ENCODE peak calls at places on chromosomes 16 and 17, in seven cellular contexts. F, G, C, Z, D, E and B are unnamed samples.

GRCh38 chr17:36188891-36189306 is 7.7 kb downstream of the CCL3L1 start:
- DNase-seq in E (no peak), C (no peak), D (no peak), Z (no peak), F (no peak), G (no peak), B (peak)

GRCh38 chr16:72072514-72073342 is 9.7 kb downstream of the HPR start:
- DNase-seq in D (no peak), F (no peak), Z (no peak), G (no peak), C (peak), E (no peak), B (no peak)

GRCh38 chr17:79810138-79811027 is 13.5 kb upstream of the CBX8 start:
- DNase-seq in F (peak), D (peak), E (no peak), G (peak), C (peak), Z (peak), B (peak)

GRCh38 chr17:697682-698081 is 17.0 kb downstream of the VPS53 start:
- DNase-seq in C (no peak), G (no peak), E (no peak), F (no peak), D (no peak), Z (no peak), B (no peak)

GRCh38 chr16:89002851-89003830 is 26.1 kb upstream of the CBFA2T3 start:
- DNase-seq in Z (peak), F (no peak), E (no peak), C (no peak), G (no peak), D (no peak), B (no peak)

GRCh38 chr16:77117687-77118086 is 73.3 kb upstream of the MON1B start:
- DNase-seq in F (peak), C (peak), E (no peak), G (no peak), D (no peak), Z (no peak), B (no peak)

GRCh38 chr17:82825540-82826124 is 14.2 kb downstream of the ZNF750 start:
- DNase-seq in F (no peak), G (no peak), C (no peak), Z (no peak), E (no peak), D (no peak), B (no peak)

GRCh38 chr17:18038149-18038850 is 668 bp downstream of the ATPAF2 start:
- DNase-seq in G (no peak), D (no peak), Z (no peak), C (no peak), F (peak), E (no peak), B (no peak)

GRCh38 chr16:88951501-88951900 is 25.5 kb downstream of the CBFA2T3 start:
- DNase-seq in F (no peak), D (no peak), G (no peak), Z (no peak), C (no peak), E (no peak), B (no peak)

GRCh38 chr17:78697122-78697845 is 84.8 kb downstream of the CYTH1 start:
- DNase-seq in D (no peak), G (no peak), E (no peak), C (no peak), F (no peak), Z (no peak), B (no peak)

GRCh38 chr16:2467301-2468141 is 3.6 kb upstream of the NTN3 start:
- DNase-seq in Z (peak), F (peak), E (peak), D (no peak), C (peak), G (peak), B (no peak)
- H3K27ac ChIP-seq in Z (no peak), F (no peak), E (no peak), D (no peak), C (no peak), G (no peak), B (no peak)

GRCh38 chr16:57802635-57803412 is 533 bp upstream of the KIFC3 start:
- DNase-seq in Z (no peak), D (no peak), E (no peak), C (no peak), F (peak), G (no peak), B (no peak)
- H3K27ac ChIP-seq in Z (peak), D (no peak), E (peak), C (peak), F (peak), G (no peak), B (no peak)

DNA sequence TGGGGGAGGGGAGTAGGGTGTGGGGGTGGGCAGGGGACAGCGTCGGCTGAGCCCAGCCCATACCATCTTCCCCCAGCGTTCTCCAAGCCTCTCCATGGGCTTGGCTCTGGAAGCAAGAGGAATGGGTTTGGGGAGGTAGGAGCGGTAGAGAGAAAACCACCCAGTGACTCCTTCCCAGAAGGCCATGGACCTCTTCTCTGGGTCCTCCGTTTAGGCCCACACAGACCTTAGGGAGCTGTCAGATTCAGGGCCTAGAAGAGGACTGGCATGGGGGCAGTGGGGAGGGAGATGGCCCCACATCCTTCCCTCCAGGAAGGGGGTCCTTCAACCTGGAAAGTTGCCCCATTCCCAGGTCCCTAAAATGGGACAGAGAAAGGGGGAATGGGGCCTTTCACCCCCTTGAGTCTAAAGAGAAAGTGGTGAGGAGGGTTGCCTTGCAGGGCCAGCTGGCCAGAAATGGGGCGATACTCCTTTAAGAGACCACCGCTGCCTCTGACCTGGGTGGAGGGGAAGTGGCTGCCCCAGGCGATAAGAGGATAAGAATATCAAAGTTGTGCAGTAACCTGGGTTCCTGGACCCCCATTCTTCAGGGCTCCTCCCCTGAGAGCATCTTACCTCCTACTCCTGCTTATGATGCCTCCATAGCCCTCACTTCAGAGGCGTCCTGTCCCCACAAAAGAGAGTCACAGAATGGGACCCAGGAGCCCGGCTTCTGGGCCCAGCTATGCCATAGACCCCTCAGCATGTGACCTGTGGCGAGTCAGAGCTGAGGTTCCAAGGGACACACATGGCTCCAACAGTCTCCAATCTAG is 5.0 kb upstream of the TSPOAP1 start:
- DNase-seq in G (no peak), D (no peak), F (no peak), E (peak), Z (peak), C (no peak), B (no peak)
- H3K27ac ChIP-seq in G (no peak), D (peak), F (no peak), E (peak), Z (no peak), C (no peak), B (peak)

GRCh38 chr17:45821147-45821546 is 23.5 kb upstream of the SPPL2C start:
- DNase-seq in E (no peak), G (no peak), D (no peak), F (no peak), C (no peak), Z (peak), B (no peak)
- H3K27ac ChIP-seq in E (no peak), G (no peak), D (no peak), F (no peak), C (no peak), Z (no peak), B (no peak)

GRCh38 chr17:76139801-76140660 is 1.0 kb downstream of the FOXJ1 start:
- DNase-seq in F (no peak), Z (peak), G (peak), E (peak), C (no peak), D (peak), B (no peak)

GRCh38 chr17:76139261-76139752 is 1.7 kb downstream of the FOXJ1 start:
- DNase-seq in D (no peak), F (no peak), Z (no peak), E (no peak), C (no peak), G (peak), B (no peak)

GRCh38 chr17:76142044-76143041 is 1.3 kb upstream of the FOXJ1 start:
- DNase-seq in D (no peak), Z (peak), E (peak), F (no peak), C (no peak), G (peak), B (no peak)

GRCh38 chr17:76140661-76141211 is 309 bp downstream of the FOXJ1 start:
- DNase-seq in C (no peak), E (no peak), Z (no peak), D (no peak), G (no peak), F (no peak), B (no peak)

GRCh38 chr17:76141212-76142043 is at the start of gene FOXJ1:
- DNase-seq in C (peak), F (peak), E (peak), D (peak), Z (peak), G (peak), B (peak)
- H3K27ac ChIP-seq in C (no peak), F (no peak), E (no peak), D (no peak), Z (no peak), G (no peak), B (no peak)

GRCh38 chr17:81368623-81369022 is 26.6 kb upstream of the BAHCC1 start:
- DNase-seq in D (no peak), C (no peak), Z (no peak), F (no peak), E (no peak), G (no peak), B (no peak)

GRCh38 chr17:81374890-81375289 is 20.4 kb upstream of the BAHCC1 start:
- DNase-seq in D (no peak), Z (no peak), G (no peak), C (no peak), F (no peak), E (no peak), B (no peak)

GRCh38 chr17:81373536-81374160 is 21.6 kb upstream of the BAHCC1 start:
- DNase-seq in G (no peak), F (no peak), D (no peak), Z (no peak), E (no peak), C (no peak), B (no peak)

GRCh38 chr17:81370304-81370703 is 25.0 kb upstream of the BAHCC1 start:
- DNase-seq in Z (no peak), F (no peak), D (no peak), C (no peak), G (no peak), E (no peak), B (no peak)

GRCh38 chr17:81371910-81372760 is 23.1 kb upstream of the BAHCC1 start:
- DNase-seq in C (peak), D (no peak), Z (peak), F (no peak), E (no peak), G (peak), B (no peak)
- H3K27ac ChIP-seq in C (no peak), D (no peak), Z (no peak), F (no peak), E (no peak), G (no peak), B (no peak)

DNA sequence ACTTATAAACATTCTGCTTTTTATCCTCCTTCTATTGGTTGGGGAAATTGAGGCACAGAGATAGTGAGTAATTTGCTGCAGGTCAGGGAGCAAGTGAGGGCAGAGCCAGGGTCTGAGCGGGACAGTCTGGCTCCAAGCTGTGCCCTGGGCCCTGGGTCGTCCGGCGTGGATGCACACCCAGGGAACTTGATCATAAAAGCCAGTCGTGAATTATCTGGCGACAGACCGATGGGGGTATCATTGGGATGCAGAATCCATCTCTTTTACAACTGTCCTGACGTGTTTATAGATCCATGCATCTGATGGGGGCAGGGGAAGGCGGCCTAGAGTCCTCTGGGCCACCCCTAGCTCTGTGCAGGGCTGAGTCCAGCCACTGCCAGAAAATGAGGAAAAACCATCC is 332.9 kb downstream of the C16orf95 start:
- DNase-seq in Z (peak), E (no peak), C (no peak), F (no peak), G (peak), D (no peak), B (no peak)
- H3K27ac ChIP-seq in Z (no peak), E (no peak), C (peak), F (no peak), G (no peak), D (no peak), B (no peak)

GRCh38 chr16:3854740-3855139 is 25.8 kb downstream of the CREBBP start:
- DNase-seq in F (no peak), C (no peak), E (no peak), D (no peak), Z (no peak), G (no peak), B (peak)
- H3K27ac ChIP-seq in F (no peak), C (no peak), E (no peak), D (no peak), Z (no peak), G (no peak), B (peak)

DNA sequence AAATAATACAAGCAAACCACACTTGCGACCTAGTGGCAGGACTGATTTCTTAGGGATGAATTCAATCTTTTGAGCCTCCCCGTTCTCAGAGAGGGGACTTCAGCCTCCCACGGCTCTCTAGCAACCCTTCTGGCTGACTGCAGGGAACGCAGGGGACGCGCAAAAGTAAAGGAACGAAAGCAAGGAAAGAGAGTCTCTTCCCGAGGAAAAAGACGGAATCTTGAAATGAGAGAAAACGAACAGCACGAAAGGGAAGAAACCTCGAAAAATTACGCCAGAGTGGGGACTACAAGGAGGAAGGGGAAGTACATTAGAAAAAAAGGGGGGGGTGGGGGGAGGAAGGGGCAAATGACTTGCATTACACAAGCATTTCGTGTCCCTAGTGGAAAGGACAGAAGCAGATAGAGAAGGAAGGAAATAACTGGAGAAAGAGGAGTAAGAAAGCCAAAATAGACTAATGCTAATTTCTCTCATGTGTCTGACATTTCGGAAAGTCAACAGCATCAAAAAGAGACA is 1.2 kb downstream of the GRB2 start:
- DNase-seq in D (peak), G (peak), E (peak), F (peak), C (peak), Z (peak), B (peak)
- H3K27ac ChIP-seq in D (peak), G (peak), E (peak), F (peak), C (peak), Z (peak), B (peak)

GRCh38 chr17:50955667-50956120 is 89.5 kb upstream of the TOB1 start:
- DNase-seq in G (no peak), E (no peak), D (no peak), F (no peak), C (no peak), Z (peak), B (no peak)
- H3K27ac ChIP-seq in G (no peak), E (no peak), D (no peak), F (no peak), C (peak), Z (no peak), B (no peak)